ENCODE peak calls at places on chromosomes 5 and 9, in seven cellular contexts. O is fibroblast of lung; D is stimulated activated CD4-positive, alpha-beta T cell treated with anti-CD3 and anti-CD28 coated beads, TNF-alpha, amount 100 ng/mL, for 1 hour; W is activated CD4-positive, alpha-beta T cell treated with anti-CD3 and anti-CD28 coated beads, Interleukin-2, amount 50 U/mL, for 24 hours; R is choroid plexus epithelial cell; G is T-helper 1 cell; S is hippocampal formation. P is an unnamed sample.

GRCh38 chr9:122197334-122197872 is 31.4 kb downstream of the LHX6 start:
- DNase-seq in O (no peak), D (no peak), W (no peak), G (no peak), S (no peak), R (no peak), P (no peak)

GRCh38 chr9:806285-807156 is 35.0 kb upstream of the DMRT1 start:
- DNase-seq in O (peak), G (no peak), D (no peak), S (no peak), W (no peak), R (peak), P (no peak)

GRCh38 chr9:134442486-134443168 is 116.4 kb downstream of the RXRA start:
- DNase-seq in W (no peak), D (no peak), R (peak), G (no peak), O (peak), S (no peak), P (no peak)

GRCh38 chr5:115433918-115434317 is 110.7 kb downstream of the FEM1C start:
- DNase-seq in O (no peak), D (no peak), S (no peak), W (no peak), G (no peak), R (no peak), P (no peak)

GRCh38 chr9:105725370-105725769 is 31.0 kb downstream of the TMEM38B start:
- DNase-seq in R (no peak), W (no peak), S (no peak), D (no peak), G (no peak), O (no peak), P (no peak)

GRCh38 chr9:131402738-131403492 is 9.0 kb downstream of the PRRC2B start:
- DNase-seq in W (no peak), S (peak), R (peak), G (no peak), D (no peak), O (peak), P (no peak)

GRCh38 chr9:128169492-128169891 is 9.4 kb downstream of the BBLN start:
- DNase-seq in D (no peak), S (no peak), O (no peak), R (no peak), W (no peak), G (no peak), P (no peak)

GRCh38 chr9:19028835-19029451 is 4.1 kb downstream of the SAXO1 start:
- DNase-seq in O (peak), S (peak), R (peak), W (peak), G (no peak), D (no peak), P (no peak)

GRCh38 chr9:121261107-121261460 is 6.9 kb upstream of the GSN start:
- DNase-seq in D (no peak), S (peak), G (no peak), O (peak), R (no peak), W (no peak), P (no peak)

GRCh38 chr9:29697011-29697410 is 2123.7 kb upstream of the C9orf72 start:
- DNase-seq in R (peak), D (no peak), G (no peak), W (no peak), O (peak), S (no peak), P (no peak)

GRCh38 chr9:113808391-113809191 is 67.5 kb upstream of the ZNF618 start:
- DNase-seq in O (peak), D (no peak), W (no peak), G (no peak), R (peak), S (no peak), P (no peak)

GRCh38 chr5:101915559-101915958 is 380.5 kb downstream of the SLCO4C1 start:
- DNase-seq in O (no peak), D (no peak), R (peak), W (no peak), S (no peak), G (no peak), P (no peak)

GRCh38 chr9:77218612-77219011 is 41.3 kb downstream of the VPS13A start:
- DNase-seq in W (no peak), O (peak), R (peak), D (no peak), G (no peak), S (no peak), P (no peak)

GRCh38 chr5:149063017-149063687 is at the start of gene SH3TC2:
- DNase-seq in O (peak), S (peak), G (no peak), D (no peak), W (no peak), R (peak), P (no peak)

GRCh38 chr9:81634915-81635516 is 54.3 kb downstream of the TLE1 start:
- DNase-seq in R (peak), W (no peak), S (no peak), G (no peak), O (peak), D (no peak), P (no peak)

GRCh38 chr5:146390469-146390868 is 51.8 kb downstream of the POU4F3 start:
- DNase-seq in S (no peak), R (no peak), G (no peak), D (no peak), W (no peak), O (no peak), P (no peak)

P was measured in naive thymus-derived CD8-positive, alpha-beta T cell.